ENCODE peak calls at places on chromosome 14, in four cellular contexts. U is HL-60, Q is GM12878, H is K562. Z is an unnamed sample.

GRCh38 chr14:96088131-96088880 is 49.1 kb downstream of the C14orf132 start:
- DNase-seq in U (no peak), Q (no peak), H (no peak), Z (no peak)

GRCh38 chr14:60964901-60965300 is 16.0 kb downstream of the TRMT5 start:
- DNase-seq in U (no peak), Q (no peak), H (no peak), Z (no peak)

GRCh38 chr14:38053684-38054083 is 154.0 kb upstream of the SSTR1 start:
- DNase-seq in U (no peak), Q (no peak), H (no peak), Z (no peak)

GRCh38 chr14:32121948-32122347 is 44.8 kb downstream of the ARHGAP5 start:
- DNase-seq in U (no peak), Q (no peak), H (no peak), Z (no peak)

GRCh38 chr14:90678846-90679362 is 137.3 kb downstream of the TTC7B start:
- DNase-seq in U (no peak), Q (no peak), H (no peak), Z (no peak)

GRCh38 chr14:103905861-103906456 is 22.3 kb upstream of the TDRD9 start:
- DNase-seq in U (no peak), Q (no peak), H (no peak), Z (no peak)

GRCh38 chr14:93100098-93100497 is 15.6 kb downstream of the ITPK1 start:
- DNase-seq in U (no peak), Q (no peak), H (no peak), Z (no peak)

GRCh38 chr14:37147310-37147875 is 25.0 kb downstream of the SLC25A21 start:
- DNase-seq in U (peak; percentile 21), Q (no peak), H (no peak), Z (no peak)

GRCh38 chr14:59248170-59248569 is 59.7 kb downstream of the DAAM1 start:
- DNase-seq in U (no peak), Q (no peak), H (no peak), Z (no peak)

DNA sequence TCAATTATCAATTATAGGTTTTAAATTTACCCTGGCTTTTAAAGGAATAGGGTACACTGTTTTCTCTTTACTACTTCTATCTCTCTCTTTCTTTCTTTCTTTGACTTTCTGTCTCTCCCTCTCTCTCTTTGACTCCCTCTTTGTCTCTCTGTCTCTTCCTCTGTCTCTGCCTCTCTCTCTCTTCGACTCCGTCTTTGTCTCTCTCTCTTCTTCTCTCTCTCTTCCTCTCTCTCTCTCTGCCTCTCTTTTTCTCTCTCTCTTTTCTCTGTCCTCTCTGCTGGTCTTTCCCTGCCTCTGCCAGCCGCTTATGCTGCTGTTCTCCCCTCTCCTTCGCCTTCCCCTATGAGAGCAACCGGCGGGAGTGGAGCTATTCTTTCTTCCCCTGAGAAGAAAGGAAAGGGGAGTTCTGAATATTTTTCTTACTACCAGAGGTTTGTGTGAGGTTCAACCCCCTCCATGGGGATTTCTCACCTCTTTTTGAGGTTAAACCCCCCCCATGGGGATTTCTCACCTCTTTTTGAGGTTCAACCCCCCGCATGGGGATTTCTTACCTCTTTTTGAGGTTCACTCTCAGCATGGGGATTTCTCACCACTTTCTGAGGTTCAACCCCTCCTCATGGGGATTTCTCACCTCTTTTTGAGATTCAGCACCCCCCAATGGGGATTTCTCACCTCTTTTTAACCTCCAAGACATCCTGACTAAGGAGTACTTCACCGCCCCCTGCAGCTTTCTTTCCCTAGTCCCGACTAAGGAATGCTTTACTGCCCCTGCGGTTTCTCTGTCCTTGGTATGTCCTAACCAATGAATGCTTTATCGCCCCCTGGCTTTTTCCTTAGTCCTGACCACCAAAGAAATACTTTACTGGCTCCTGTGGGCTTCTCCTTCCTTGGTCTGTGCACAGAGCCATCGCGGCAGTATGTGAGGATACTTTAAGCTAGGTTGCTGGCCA is 27.4 kb upstream of the DDHD1 start:
- DNase-seq in U (no peak), Q (peak; percentile 78), H (peak; percentile 32), Z (no peak)
- TF ChIP-seq SPI1 in U (no peak), Q (no peak), H (no peak), Z (no peak)

GRCh38 chr14:20343092-20343854 is at the start of gene PARP2:
- DNase-seq in U (peak; percentile 98), Q (peak; percentile 99), H (peak; percentile 97), Z (peak; percentile 74)
- TF ChIP-seq POLR2AphosphoS5 in U (peak; percentile 96), Q (peak; percentile 99), H (peak; percentile 94), Z (peak; percentile 100)

GRCh38 chr14:68471964-68472508 is 320.8 kb downstream of the ZFP36L1 start:
- DNase-seq in U (no peak), Q (no peak), H (no peak), Z (no peak)

GRCh38 chr14:68473794-68474193 is 319.1 kb downstream of the ZFP36L1 start:
- DNase-seq in U (peak; percentile 18), Q (no peak), H (peak; percentile 28), Z (no peak)

GRCh38 chr14:68474741-68475140 is 318.1 kb downstream of the ZFP36L1 start:
- DNase-seq in U (no peak), Q (no peak), H (no peak), Z (no peak)

GRCh38 chr14:68471029-68471963 is 321.6 kb downstream of the ZFP36L1 start:
- DNase-seq in U (no peak), Q (peak; percentile 51), H (no peak), Z (no peak)

GRCh38 chr14:68473050-68473449 is 319.8 kb downstream of the ZFP36L1 start:
- DNase-seq in U (no peak), Q (no peak), H (no peak), Z (no peak)
- TF ChIP-seq SPI1 in U (no peak), Q (no peak), H (no peak), Z (no peak)

GRCh38 chr14:30983858-30984257 is 41.6 kb upstream of the AP4S1 start:
- DNase-seq in U (no peak), Q (no peak), H (no peak), Z (no peak)

GRCh38 chr14:30977752-30978151 is 47.7 kb upstream of the AP4S1 start:
- DNase-seq in U (no peak), Q (no peak), H (no peak), Z (no peak)

GRCh38 chr14:30985796-30986195 is 39.7 kb upstream of the AP4S1 start:
- DNase-seq in U (no peak), Q (no peak), H (no peak), Z (no peak)

GRCh38 chr14:30982583-30982982 is 42.9 kb upstream of the AP4S1 start:
- DNase-seq in U (no peak), Q (no peak), H (no peak), Z (no peak)

GRCh38 chr14:30980980-30981379 is 44.5 kb upstream of the AP4S1 start:
- DNase-seq in U (no peak), Q (no peak), H (no peak), Z (no peak)
- TF ChIP-seq POLR2AphosphoS5 in U (no peak), Q (no peak), H (no peak), Z (no peak)

DNA sequence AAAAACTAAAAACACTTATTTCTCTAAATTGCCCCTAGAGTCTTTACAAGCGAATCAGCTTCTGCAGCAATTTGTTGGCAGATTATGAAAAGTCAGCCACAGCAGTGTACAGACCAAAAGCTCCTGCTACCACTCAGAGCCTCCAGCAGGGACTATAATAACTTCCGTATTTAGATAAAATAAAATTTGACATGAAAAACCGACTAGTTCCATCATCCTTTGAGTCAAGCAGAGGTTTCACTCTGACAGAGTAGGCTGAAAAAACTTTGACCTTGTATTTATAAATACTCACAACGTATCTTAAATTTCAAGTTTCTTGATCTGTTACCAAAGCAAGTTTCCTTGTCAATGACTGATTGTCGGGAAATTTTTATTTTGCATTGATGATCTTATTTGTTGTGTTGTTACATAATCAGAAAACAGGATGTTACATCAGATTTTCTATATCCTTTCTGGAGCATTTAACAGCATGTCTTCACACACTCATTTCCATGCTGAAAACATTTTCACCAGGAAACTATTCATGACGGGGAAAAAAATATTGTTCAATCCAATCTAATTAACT is 283.4 kb downstream of the DAD1 start:
- DNase-seq in U (no peak), Q (no peak), H (no peak), Z (no peak)
- TF ChIP-seq SPI1 in U (no peak), Q (no peak), H (no peak), Z (no peak)